ENCODE peak calls at places on chromosome 11, in five cellular contexts. V, M, K, P and X are unnamed samples.

GRCh38 chr11:69374110-69374981 is 80.4 kb downstream of the MYEOV start:
- DNase-seq in K (no peak), V (no peak), P (peak), M (no peak), X (no peak)

GRCh38 chr11:119052163-119052814 is 4.7 kb downstream of the HYOU1 start:
- DNase-seq in M (no peak), P (no peak), K (no peak), V (no peak), X (no peak)

GRCh38 chr11:134841411-134841810 is 429.4 kb upstream of the B3GAT1 start:
- DNase-seq in V (no peak), M (no peak), K (no peak), P (no peak), X (no peak)

GRCh38 chr11:132948252-132948651 is 584.0 kb downstream of the OPCML start:
- DNase-seq in V (no peak), K (no peak), M (no peak), P (no peak), X (no peak)

GRCh38 chr11:34558211-34558610 is 44.6 kb upstream of the ELF5 start:
- DNase-seq in V (no peak), K (no peak), M (no peak), P (no peak), X (no peak)

GRCh38 chr11:94728541-94728940 is 39.6 kb upstream of the AMOTL1 start:
- DNase-seq in M (no peak), V (no peak), K (no peak), P (no peak), X (no peak)

GRCh38 chr11:72904016-72904415 is 89.8 kb downstream of the ATG16L2 start:
- DNase-seq in P (no peak), M (no peak), V (no peak), K (no peak), X (no peak)

GRCh38 chr11:10443152-10443551 is 11.9 kb upstream of the AMPD3 start:
- DNase-seq in V (no peak), M (peak), K (no peak), P (no peak), X (no peak)

GRCh38 chr11:103499710-103500340 is 390.6 kb downstream of the DYNC2H1 start:
- DNase-seq in V (no peak), P (no peak), M (peak), K (no peak), X (no peak)

GRCh38 chr11:11347583-11347982 is 5.5 kb downstream of the CSNK2A3 start:
- DNase-seq in M (no peak), P (no peak), V (no peak), K (no peak), X (no peak)

GRCh38 chr11:68569357-68569756 is 108.8 kb downstream of the PPP6R3 start:
- DNase-seq in V (no peak), P (no peak), K (no peak), M (no peak), X (peak)

GRCh38 chr11:119011476-119011875 is 6.7 kb downstream of the RPS25 start:
- DNase-seq in V (no peak), K (no peak), P (no peak), M (no peak), X (no peak)

GRCh38 chr11:78773077-78773476 is 198.4 kb upstream of the NARS2 start:
- DNase-seq in M (peak), V (no peak), K (no peak), P (no peak), X (no peak)

GRCh38 chr11:95877288-95877687 is 46.6 kb downstream of the MTMR2 start:
- DNase-seq in M (peak), V (no peak), P (no peak), K (no peak), X (no peak)

GRCh38 chr11:20668844-20669832 is at the start of gene NELL1:
- DNase-seq in K (no peak), M (no peak), P (peak), V (no peak), X (no peak)

GRCh38 chr11:118917488-118918127 is 8.1 kb downstream of the BCL9L start:
- DNase-seq in P (no peak), M (peak), K (no peak), V (no peak), X (no peak)

GRCh38 chr11:57274904-57275498 is 38.0 kb upstream of the APLNR start:
- DNase-seq in K (no peak), M (peak), V (no peak), P (no peak), X (no peak)

GRCh38 chr11:74952752-74953151 is 3.7 kb downstream of the SPCS2 start:
- DNase-seq in V (no peak), M (no peak), P (no peak), K (no peak), X (no peak)

GRCh38 chr11:67177399-67178281 is 58.6 kb downstream of the KDM2A start:
- DNase-seq in P (no peak), M (peak), V (no peak), K (no peak), X (no peak)

GRCh38 chr11:27514558-27514957 is 8.0 kb upstream of the LIN7C start:
- DNase-seq in P (no peak), V (no peak), M (peak), K (no peak), X (no peak)

GRCh38 chr11:131579932-131580387 is 209.5 kb downstream of the NTM start:
- DNase-seq in V (peak), M (peak), P (peak), K (peak), X (no peak)

GRCh38 chr11:128336203-128336602 is 251.2 kb downstream of the ETS1 start:
- DNase-seq in K (no peak), P (no peak), V (no peak), M (peak), X (no peak)

GRCh38 chr11:82315093-82315492 is 418.6 kb downstream of the FAM181B start:
- DNase-seq in K (no peak), P (peak), M (no peak), V (no peak), X (no peak)

GRCh38 chr11:68838572-68838964 is 3.1 kb downstream of the CPT1A start:
- DNase-seq in P (no peak), V (no peak), M (no peak), K (no peak), X (no peak)

GRCh38 chr11:65851083-65851579 is 6.8 kb downstream of the CFL1 start:
- DNase-seq in P (peak), V (peak), K (no peak), M (no peak), X (no peak)

GRCh38 chr11:114892381-114893197 is 214.3 kb downstream of the NXPE2 start:
- DNase-seq in P (peak), M (no peak), V (peak), K (peak), X (no peak)

GRCh38 chr11:17154409-17155159 is 53.2 kb downstream of the PIK3C2A start:
- DNase-seq in M (no peak), K (no peak), P (no peak), V (no peak), X (no peak)

GRCh38 chr11:123487157-123487744 is 57.2 kb downstream of the GRAMD1B start:
- DNase-seq in M (no peak), V (no peak), K (no peak), P (no peak), X (no peak)

GRCh38 chr11:35594680-35595079 is 23.6 kb upstream of the FJX1 start:
- DNase-seq in M (no peak), P (no peak), K (no peak), V (no peak), X (no peak)

GRCh38 chr11:18684267-18684666 is 14.3 kb upstream of the TMEM86A start:
- DNase-seq in V (no peak), M (no peak), P (no peak), K (no peak), X (no peak)

GRCh38 chr11:32830413-32830738 is 649 bp downstream of the PRRG4 start:
- DNase-seq in P (no peak), V (no peak), K (no peak), M (no peak), X (no peak)

DNA sequence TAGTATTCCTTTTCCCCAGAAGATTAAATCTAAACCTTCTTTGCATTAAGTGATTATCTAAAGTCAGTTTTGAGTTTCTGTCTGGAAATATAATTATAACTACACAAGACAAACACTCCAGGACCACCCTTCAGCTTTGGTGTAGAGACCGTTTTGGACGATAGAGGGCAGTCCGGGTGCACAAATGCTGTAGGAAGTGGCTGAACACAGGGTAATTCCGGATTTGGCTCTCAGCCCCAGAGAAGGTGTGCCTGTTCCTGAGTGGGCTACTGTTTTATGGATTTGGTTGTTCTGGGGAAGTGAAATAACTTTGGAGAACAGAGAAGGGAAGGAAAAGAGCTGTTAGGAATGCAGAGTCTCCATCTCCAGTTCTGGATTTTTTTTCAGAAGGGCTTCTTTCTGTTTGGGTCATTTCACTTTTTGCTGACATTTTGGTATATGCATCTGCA is 14.8 kb downstream of the EXT2 start:
- DNase-seq in M (peak), V (peak), P (peak), K (peak), X (no peak)
- TF ChIP-seq RCOR1 in M (no peak), V (no peak), P (no peak), K (no peak), X (no peak)

DNA sequence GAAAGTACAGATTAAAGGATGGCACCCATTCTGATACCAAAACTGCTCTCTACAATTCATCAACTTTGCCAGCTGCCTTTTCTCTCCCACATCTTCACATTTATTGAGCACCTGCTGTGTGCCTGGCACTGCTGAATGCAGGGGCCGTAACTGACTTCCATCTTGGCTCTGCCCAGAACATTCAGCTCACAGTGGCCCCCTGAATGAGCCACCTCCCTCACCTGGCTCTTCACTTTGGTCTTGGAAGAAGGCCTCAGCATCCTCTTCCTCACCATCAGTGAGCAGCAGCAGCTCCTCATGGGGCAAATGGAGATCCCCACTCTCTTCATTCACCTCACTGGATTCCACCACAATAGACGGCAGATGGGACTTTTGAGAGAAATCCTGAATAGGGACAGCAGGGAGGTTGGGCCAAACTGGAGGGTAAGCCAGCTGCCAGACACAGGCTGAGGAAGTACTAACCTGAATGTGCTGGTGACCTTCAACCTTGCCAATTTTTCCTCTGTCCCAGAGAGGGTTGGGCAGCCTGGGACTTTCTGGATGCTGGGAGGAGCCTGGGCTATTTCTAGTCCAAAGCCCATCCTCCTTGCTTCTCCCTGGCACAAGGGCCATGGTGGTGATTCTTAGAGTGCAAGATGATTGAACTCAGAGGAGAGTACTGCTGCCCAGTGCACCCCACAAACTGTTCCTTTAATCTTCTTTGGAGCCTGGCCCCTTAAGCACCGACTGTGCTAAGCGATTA is 1.9 kb upstream of the UQCC3 start:
- DNase-seq in M (no peak), K (no peak), P (no peak), V (no peak), X (no peak)
- TF ChIP-seq RCOR1 in M (no peak), K (no peak), P (no peak), V (no peak), X (no peak)

GRCh38 chr11:8021920-8022319 is 34.8 kb downstream of the EIF3F start:
- DNase-seq in K (no peak), M (no peak), P (no peak), V (no peak), X (no peak)
- TF ChIP-seq RCOR1 in K (no peak), M (no peak), P (no peak), V (no peak), X (no peak)

DNA sequence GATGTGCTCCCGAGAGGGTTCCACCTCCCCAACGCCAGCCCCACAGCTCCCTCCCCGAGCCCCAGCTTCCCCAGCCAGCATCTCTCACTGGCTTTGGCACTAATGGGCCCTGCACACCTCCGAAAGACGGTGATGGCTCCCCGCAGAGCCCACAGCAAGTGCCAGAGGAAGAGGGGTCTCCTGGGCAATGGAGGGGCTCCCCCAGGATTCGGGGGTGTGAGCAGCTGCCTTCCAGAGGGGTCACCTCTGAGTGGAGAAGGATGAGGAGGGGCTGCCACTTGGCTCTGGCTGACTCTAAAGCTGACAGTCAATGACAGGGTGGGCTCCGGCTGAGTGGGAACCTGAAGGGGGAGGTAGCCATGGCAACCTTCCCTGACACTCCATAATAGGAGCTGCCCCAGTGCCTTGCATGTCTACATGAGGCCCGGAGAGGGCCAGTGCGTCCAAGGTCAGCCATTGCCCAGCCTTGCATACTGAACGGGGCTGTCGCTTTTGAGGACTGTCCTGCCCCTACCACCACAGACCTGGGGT is 98.6 kb upstream of the SYT13 start:
- DNase-seq in K (no peak), M (no peak), V (no peak), P (no peak), X (no peak)
- TF ChIP-seq RCOR1 in K (no peak), M (no peak), V (no peak), P (no peak), X (no peak)

DNA sequence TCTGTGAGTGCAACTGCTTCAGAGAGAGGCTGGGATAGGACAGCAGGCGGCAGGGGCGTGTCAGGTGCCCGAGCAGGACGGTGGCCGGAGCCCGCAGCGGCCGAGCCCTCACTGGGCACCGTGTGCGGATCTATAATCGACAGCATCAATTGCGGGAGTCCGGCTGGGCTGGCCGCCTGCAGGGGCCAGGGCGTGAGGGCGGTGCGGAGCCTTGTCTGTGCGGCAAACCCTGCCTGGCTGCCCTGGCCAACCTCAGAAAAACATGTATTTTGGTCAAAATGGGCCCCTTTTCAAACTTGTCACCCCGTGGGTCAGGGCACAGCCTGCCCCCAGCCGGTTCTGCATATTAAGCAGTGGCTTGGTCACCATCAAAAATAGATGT is 91.3 kb upstream of the KCNQ1OT1 start:
- DNase-seq in P (no peak), M (no peak), V (no peak), K (no peak), X (no peak)
- TF ChIP-seq RCOR1 in P (no peak), M (no peak), V (no peak), K (no peak), X (no peak)